ENCODE peak calls at places on chromosome 9, in nine cellular contexts. Z is A673, F is HL-60, O is neural progenitor cell, E is neural crest cell, J is BJ, P is pancreas, X is mammary epithelial cell, M is Calu3. Q is an unnamed sample.

GRCh38 chr9:72213906-72214305 is 64.7 kb downstream of the GDA start:
- DNase-seq in E (no peak), Z (no peak), X (no peak), J (no peak), F (no peak), P (no peak), M (no peak), O (no peak), Q (no peak)

GRCh38 chr9:33132249-33132772 is 34.8 kb downstream of the B4GALT1 start:
- DNase-seq in E (no peak), M (no peak), J (peak), Z (no peak), P (no peak), O (no peak), X (peak), F (no peak), Q (no peak)

GRCh38 chr9:122827759-122828090 is 663 bp downstream of the PDCL start:
- DNase-seq in F (no peak), P (no peak), X (no peak), J (no peak), E (no peak), M (no peak), O (peak), Z (peak), Q (peak)

GRCh38 chr9:32928912-32929311 is 72.5 kb downstream of the APTX start:
- DNase-seq in X (peak), M (no peak), F (no peak), P (no peak), J (no peak), E (no peak), O (no peak), Z (no peak), Q (no peak)

GRCh38 chr9:81661339-81661738 is 28.0 kb downstream of the TLE1 start:
- DNase-seq in Z (peak), J (no peak), P (no peak), O (no peak), X (no peak), E (no peak), M (no peak), F (no peak), Q (no peak)

GRCh38 chr9:88587182-88587581 is 52.2 kb downstream of the NXNL2 start:
- DNase-seq in Z (no peak), X (no peak), P (no peak), M (peak), F (no peak), E (no peak), O (no peak), J (no peak), Q (no peak)

GRCh38 chr9:7671847-7672246 is 127.7 kb downstream of the DMAC1 start:
- DNase-seq in M (no peak), P (no peak), J (no peak), X (no peak), F (no peak), Z (no peak), E (no peak), O (no peak), Q (no peak)

GRCh38 chr9:21415492-21416267 is 6.8 kb downstream of the IFNA8 start:
- DNase-seq in X (peak), E (no peak), O (no peak), P (no peak), F (no peak), M (peak), J (no peak), Z (no peak), Q (no peak)

GRCh38 chr9:26947736-26948135 is 694 bp upstream of the PLAA start:
- DNase-seq in F (no peak), P (no peak), Z (no peak), O (peak), J (no peak), M (no peak), E (no peak), X (no peak), Q (no peak)

GRCh38 chr9:35115680-35116538 is at the start of gene ATOSB:
- DNase-seq in Z (peak), P (peak), F (peak), X (peak), M (peak), E (peak), J (peak), O (peak), Q (peak)

DNA sequence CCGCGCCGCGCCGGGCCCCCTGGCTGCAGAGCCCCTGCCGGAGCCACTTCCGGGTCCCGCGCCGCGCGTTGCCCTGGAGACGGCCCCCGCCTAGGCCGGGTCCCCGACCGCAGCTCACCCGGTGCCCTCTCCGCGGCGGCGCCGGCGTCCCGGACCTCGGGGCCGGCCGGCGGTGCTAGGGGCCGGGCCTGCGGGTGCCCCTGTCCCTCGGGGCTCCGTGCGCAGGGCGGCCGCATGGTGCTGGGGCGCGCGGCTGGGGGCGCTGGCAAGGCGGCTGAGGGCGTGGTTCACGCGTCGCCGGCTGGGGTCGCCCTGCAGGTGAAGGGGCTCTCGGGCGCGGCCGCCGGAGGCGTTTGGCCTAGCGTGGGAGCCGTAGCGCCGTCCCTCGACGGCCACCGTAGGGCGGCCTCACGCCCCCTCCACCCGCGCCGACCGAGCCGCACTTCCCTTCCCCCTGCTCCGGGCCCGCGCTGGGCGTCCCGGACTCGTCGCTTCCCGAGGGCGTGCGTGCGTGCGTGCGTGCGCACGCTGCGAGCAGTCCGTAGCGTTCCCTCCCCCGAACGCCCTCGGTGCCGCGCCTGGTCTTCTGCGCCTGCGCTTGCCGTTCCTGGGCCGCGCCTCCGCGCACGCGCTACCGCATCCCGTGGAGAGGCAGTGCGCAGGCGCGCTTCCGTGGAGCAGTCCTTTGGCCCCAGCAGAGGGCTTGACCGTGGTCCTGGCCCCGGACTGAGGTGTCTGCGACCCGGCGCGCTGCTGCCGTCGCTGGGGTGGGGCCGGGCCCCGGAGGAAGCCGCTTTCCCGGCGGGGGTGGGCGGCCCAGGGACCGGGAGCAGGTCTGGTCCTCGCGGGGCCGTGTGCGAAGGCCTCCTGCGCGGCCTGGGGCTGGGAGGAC is at the start of gene TMEM250:
- DNase-seq in E (peak), O (peak), X (peak), Z (peak), P (peak), M (peak), F (peak), J (peak), Q (peak)
- TF ChIP-seq CTCF in E (peak), O (peak), X (no peak), Z (no peak), P (no peak), M (no peak), F (no peak), J (no peak), Q (peak)

GRCh38 chr9:128321343-128321742 is 904 bp downstream of the TRUB2 start:
- DNase-seq in J (no peak), P (no peak), Z (no peak), O (no peak), M (no peak), X (no peak), F (no peak), E (no peak), Q (no peak)

GRCh38 chr9:128323786-128324185 is 1.1 kb downstream of the COQ4 start:
- DNase-seq in O (no peak), X (no peak), E (no peak), Z (no peak), M (no peak), P (no peak), F (no peak), J (no peak), Q (no peak)

GRCh38 chr9:128323192-128323730 is 622 bp downstream of the COQ4 start:
- DNase-seq in Z (no peak), E (no peak), O (no peak), X (no peak), P (no peak), M (no peak), J (no peak), F (no peak), Q (no peak)

GRCh38 chr9:128321879-128322341 is 337 bp downstream of the TRUB2 start:
- DNase-seq in P (no peak), M (no peak), J (no peak), Z (no peak), E (no peak), O (no peak), X (no peak), F (no peak), Q (no peak)

GRCh38 chr9:128322342-128323191 is at the start of the genes COQ4 and TRUB2:
- DNase-seq in J (peak), Z (peak), F (peak), O (peak), E (peak), X (peak), M (peak), P (peak), Q (peak)
- TF ChIP-seq CTCF in J (no peak), Z (no peak), F (no peak), O (no peak), E (no peak), X (no peak), M (no peak), P (no peak), Q (no peak)

GRCh38 chr9:101453776-101454570 is 18.4 kb upstream of the ALDOB start:
- DNase-seq in X (no peak), M (no peak), F (no peak), E (no peak), J (no peak), P (no peak), O (no peak), Z (no peak), Q (no peak)

GRCh38 chr9:101460965-101461364 is 25.4 kb upstream of the ALDOB start:
- DNase-seq in F (no peak), E (no peak), X (no peak), M (no peak), P (no peak), O (no peak), Z (no peak), J (no peak), Q (no peak)

GRCh38 chr9:101455656-101456235 is 20.2 kb upstream of the ALDOB start:
- DNase-seq in O (no peak), J (no peak), P (no peak), M (no peak), Z (no peak), E (no peak), X (no peak), F (no peak), Q (no peak)

GRCh38 chr9:101458955-101459631 is 23.5 kb upstream of the ALDOB start:
- DNase-seq in E (peak), Z (peak), P (no peak), M (peak), X (peak), F (no peak), J (peak), O (peak), Q (peak)

GRCh38 chr9:101457003-101457402 is 21.4 kb upstream of the ALDOB start:
- DNase-seq in O (peak), F (no peak), X (no peak), Z (no peak), J (no peak), M (no peak), E (no peak), P (no peak), Q (no peak)
- TF ChIP-seq CTCF in O (no peak), F (no peak), X (no peak), Z (peak), J (no peak), M (no peak), E (no peak), P (no peak), Q (no peak)

GRCh38 chr9:105244274-105244995 is at the start of gene SLC44A1:
- DNase-seq in X (peak), Z (peak), J (peak), P (peak), M (peak), O (peak), E (peak), F (peak), Q (peak)
- TF ChIP-seq CTCF in X (no peak), Z (no peak), J (no peak), P (no peak), M (no peak), O (no peak), E (no peak), F (no peak), Q (no peak)

GRCh38 chr9:86122309-86122708 is 23.0 kb upstream of the GOLM1 start:
- DNase-seq in O (peak), Z (peak), E (no peak), J (no peak), F (no peak), X (no peak), P (no peak), M (no peak), Q (no peak)
- TF ChIP-seq CTCF in O (peak), Z (no peak), E (no peak), J (no peak), F (no peak), X (no peak), P (no peak), M (no peak), Q (no peak)

GRCh38 chr9:77472646-77473045 is 175.5 kb downstream of the GNA14 start:
- DNase-seq in O (no peak), J (no peak), P (no peak), E (no peak), Z (no peak), F (no peak), M (no peak), X (no peak), Q (no peak)

GRCh38 chr9:77471572-77471971 is 176.6 kb downstream of the GNA14 start:
- DNase-seq in O (no peak), F (no peak), M (no peak), E (no peak), J (no peak), Z (no peak), P (no peak), X (no peak), Q (no peak)

GRCh38 chr9:77474903-77475302 is 173.2 kb downstream of the GNA14 start:
- DNase-seq in P (no peak), J (no peak), Z (no peak), E (no peak), O (no peak), M (no peak), X (no peak), F (no peak), Q (no peak)

GRCh38 chr9:77475641-77476473 is 172.3 kb downstream of the GNA14 start:
- DNase-seq in Z (peak), F (no peak), J (no peak), M (no peak), X (no peak), O (no peak), E (no peak), P (no peak), Q (no peak)
- TF ChIP-seq CTCF in Z (no peak), F (no peak), J (no peak), M (no peak), X (no peak), O (no peak), E (no peak), P (no peak), Q (no peak)

GRCh38 chr9:9998491-9999287 is 614.1 kb downstream of the PTPRD start:
- DNase-seq in F (no peak), J (no peak), Z (peak), O (peak), E (no peak), M (no peak), P (no peak), X (peak), Q (no peak)
- TF ChIP-seq CTCF in F (peak), J (no peak), Z (peak), O (peak), E (peak), M (no peak), P (no peak), X (peak), Q (peak)

DNA sequence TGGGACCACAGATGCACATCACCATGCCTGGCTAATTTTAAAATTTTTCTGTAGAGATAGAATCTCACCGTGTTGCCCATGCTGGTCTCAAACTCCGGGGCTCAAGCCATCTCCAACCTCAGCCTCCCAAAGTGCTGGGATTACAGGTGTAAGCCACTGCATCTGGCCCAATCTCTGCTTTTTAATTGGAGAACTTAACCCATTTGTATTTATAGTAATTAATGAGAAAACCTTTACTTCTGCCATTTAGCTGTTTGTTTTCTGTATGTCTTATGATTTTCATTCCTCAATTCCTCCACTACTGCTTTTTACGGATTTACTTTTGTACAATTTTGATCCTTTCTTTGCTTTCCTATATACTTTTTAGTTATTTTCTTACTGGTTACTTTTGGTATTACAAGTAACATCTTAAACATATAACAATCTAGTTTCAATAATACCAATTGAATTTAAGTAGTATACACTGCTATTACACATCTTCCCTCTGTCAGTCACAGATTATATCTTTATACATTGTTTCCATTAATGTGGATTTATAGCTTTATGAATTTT is 26.1 kb downstream of the RALGDS start:
- DNase-seq in Z (no peak), E (no peak), M (no peak), J (no peak), F (no peak), O (no peak), X (no peak), P (no peak), Q (no peak)
- TF ChIP-seq CTCF in Z (no peak), E (peak), M (no peak), J (no peak), F (no peak), O (no peak), X (no peak), P (no peak), Q (peak)

DNA sequence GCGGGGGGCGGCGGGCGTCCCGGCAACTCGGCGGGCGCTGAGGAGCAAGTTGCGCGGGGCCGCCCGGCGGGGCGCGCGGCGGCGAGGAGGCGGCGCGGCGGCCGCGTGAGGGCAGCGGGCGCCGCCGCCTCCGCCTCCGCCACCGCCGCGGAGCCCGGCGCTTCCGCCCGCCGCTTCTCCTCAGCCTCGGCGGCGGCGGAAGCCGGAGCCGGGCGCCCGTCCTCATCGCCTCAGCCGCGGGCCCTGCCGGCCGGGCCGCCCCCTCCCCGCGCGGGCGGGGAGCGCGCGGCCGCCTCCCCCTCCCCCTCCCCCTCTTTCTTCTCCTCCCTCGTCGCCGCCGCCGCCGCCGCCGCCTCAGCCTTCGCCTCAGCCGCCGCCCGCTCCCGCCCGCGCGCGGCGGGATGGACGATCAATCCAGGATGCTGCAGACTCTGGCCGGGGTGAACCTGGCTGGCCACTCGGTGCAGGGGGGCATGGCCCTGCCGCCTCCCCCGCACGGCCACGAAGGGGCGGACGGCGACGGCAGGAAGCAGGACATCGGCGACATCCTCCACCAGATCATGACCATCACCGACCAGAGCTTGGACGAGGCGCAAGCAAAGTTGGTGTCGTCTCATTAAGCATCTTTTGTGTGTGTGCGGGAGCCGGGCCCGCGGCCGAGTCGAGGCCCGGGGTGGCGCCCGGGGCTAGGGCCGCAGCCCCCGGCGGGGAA is at the start of gene PBX3:
- DNase-seq in O (peak), X (peak), M (peak), Z (peak), J (no peak), E (peak), P (peak), F (peak), Q (peak)
- TF ChIP-seq CTCF in O (no peak), X (no peak), M (no peak), Z (no peak), J (no peak), E (no peak), P (no peak), F (no peak), Q (no peak)

Q was measured in endothelial cell.